ENCODE peak calls at places on chromosomes 16 and 17, in ten cellular contexts. E, A, F, J, K, R, I, V, M and B are unnamed samples.

GRCh38 chr17:12899604-12900003 is 110.3 kb downstream of the ARHGAP44 start:
- DNase-seq in E (no peak), A (no peak), F (no peak), J (no peak), K (no peak), R (no peak), I (no peak), V (no peak), M (no peak), B (no peak)

GRCh38 chr16:49855280-49855821 is 561 bp downstream of the ZNF423 start:
- DNase-seq in E (peak), A (peak), F (peak), J (peak), K (peak), R (peak), I (peak), V (peak), M (no peak), B (peak)

GRCh38 chr17:40139566-40140058 is 725 bp upstream of the CASC3 start:
- DNase-seq in E (no peak), A (no peak), F (no peak), J (no peak), K (no peak), R (no peak), I (peak), V (no peak), M (no peak), B (no peak)

GRCh38 chr16:67198238-67198734 is 645 bp upstream of the ELMO3 start:
- DNase-seq in E (no peak), A (no peak), F (peak), J (no peak), K (peak), R (peak), I (no peak), V (no peak), M (no peak), B (peak)

GRCh38 chr17:80789356-80789902 is 202.2 kb upstream of the CHMP6 start:
- DNase-seq in E (no peak), A (no peak), F (no peak), J (peak), K (peak), R (peak), I (no peak), V (no peak), M (peak), B (peak)

GRCh38 chr17:73399056-73399455 is 87.3 kb upstream of the CDC42EP4 start:
- DNase-seq in E (no peak), A (no peak), F (no peak), J (no peak), K (no peak), R (no peak), I (no peak), V (no peak), M (no peak), B (no peak)

GRCh38 chr17:7809086-7809790 is 24.8 kb upstream of the KDM6B start:
- DNase-seq in E (no peak), A (no peak), F (no peak), J (no peak), K (no peak), R (no peak), I (no peak), V (no peak), M (no peak), B (no peak)

GRCh38 chr17:79842136-79842655 is 3.0 kb upstream of the CBX4 start:
- DNase-seq in E (no peak), A (no peak), F (peak), J (no peak), K (no peak), R (no peak), I (peak), V (no peak), M (no peak), B (no peak)

GRCh38 chr16:66588981-66589713 is 9.9 kb downstream of the CMTM2 start:
- DNase-seq in E (peak), A (no peak), F (peak), J (peak), K (no peak), R (peak), I (no peak), V (peak), M (no peak), B (peak)

GRCh38 chr17:39669897-39670735 is 1.9 kb downstream of the PNMT start:
- DNase-seq in E (no peak), A (no peak), F (no peak), J (no peak), K (no peak), R (no peak), I (no peak), V (no peak), M (no peak), B (no peak)

GRCh38 chr17:68248886-68249872 is 1.3 kb downstream of the AMZ2 start:
- DNase-seq in E (no peak), A (no peak), F (no peak), J (no peak), K (no peak), R (no peak), I (no peak), V (no peak), M (no peak), B (no peak)

GRCh38 chr16:57755726-57756423 is 20.3 kb downstream of the KATNB1 start:
- DNase-seq in E (no peak), A (no peak), F (no peak), J (no peak), K (no peak), R (no peak), I (no peak), V (no peak), M (no peak), B (no peak)

GRCh38 chr16:79510879-79511278 is 89.7 kb downstream of the MAF start:
- DNase-seq in E (no peak), A (no peak), F (no peak), J (no peak), K (no peak), R (no peak), I (no peak), V (no peak), M (no peak), B (no peak)

GRCh38 chr17:65984299-65984698 is 207.6 kb downstream of the CEP112 start:
- DNase-seq in E (no peak), A (no peak), F (no peak), J (no peak), K (peak), R (peak), I (no peak), V (no peak), M (no peak), B (no peak)

GRCh38 chr16:50844840-50845239 is 103.0 kb downstream of the CYLD start:
- DNase-seq in E (no peak), A (no peak), F (no peak), J (no peak), K (no peak), R (no peak), I (no peak), V (no peak), M (no peak), B (no peak)

GRCh38 chr17:36133629-36134259 is 30.1 kb downstream of the CCL4 start:
- DNase-seq in E (no peak), A (no peak), F (no peak), J (no peak), K (no peak), R (peak), I (no peak), V (no peak), M (no peak), B (no peak)